ENCODE peak calls at places on chromosomes 16 and 17, in seven cellular contexts. E is NCI-H510A treated with DMSO at 0.1 percent for 48 hours, J is A549, M is HCT116, D is SW 1271, A is IMR-90, B is AG10803. G is an unnamed sample.

GRCh38 chr16:65410801-65411200 is 288.9 kb upstream of the CDH11 start:
- DNase-seq in E (no peak), J (no peak), M (no peak), D (no peak), A (peak), B (peak), G (no peak)

GRCh38 chr17:74744714-74745547 is 3.5 kb upstream of the NHERF1 start:
- DNase-seq in E (peak), J (peak), M (peak), D (no peak), A (peak), B (peak), G (peak)

GRCh38 chr17:69609495-69610315 is 195.2 kb downstream of the MAP2K6 start:
- DNase-seq in E (no peak), J (peak), M (peak), D (peak), A (peak), B (peak), G (peak)

GRCh38 chr16:80725566-80726162 is 78.7 kb downstream of the CDYL2 start:
- DNase-seq in E (no peak), J (no peak), M (no peak), D (no peak), A (no peak), B (no peak), G (no peak)

GRCh38 chr16:57940382-57940966 is 30.5 kb downstream of the CNGB1 start:
- DNase-seq in E (no peak), J (no peak), M (no peak), D (no peak), A (no peak), B (no peak), G (no peak)

GRCh38 chr17:41655611-41656111 is 31.3 kb upstream of the KRT17 start:
- DNase-seq in E (peak), J (peak), M (no peak), D (no peak), A (no peak), B (no peak), G (no peak)

GRCh38 chr17:67685351-67685750 is 32.4 kb upstream of the NOL11 start:
- DNase-seq in E (no peak), J (no peak), M (no peak), D (no peak), A (no peak), B (no peak), G (no peak)

GRCh38 chr16:82055728-82056549 is 20.9 kb downstream of the HSD17B2 start:
- DNase-seq in E (no peak), J (no peak), M (no peak), D (no peak), A (no peak), B (peak), G (no peak)

GRCh38 chr16:58345574-58346354 is 46.5 kb upstream of the GINS3 start:
- DNase-seq in E (no peak), J (no peak), M (no peak), D (no peak), A (no peak), B (no peak), G (peak)

GRCh38 chr17:55845385-55845784 is 94.5 kb downstream of the PCTP start:
- DNase-seq in E (peak), J (peak), M (no peak), D (no peak), A (peak), B (peak), G (peak)